ENCODE peak calls at places on chromosome 1, in six cellular contexts. F is HTR-8/SVneo; B is tibial nerve; W is activated CD4-positive, alpha-beta T cell treated with anti-CD3 and anti-CD28 coated beads, Interleukin-2, amount 50 U/mL, for 24 hours; T is AG10803; A is glutamatergic neuron. V is an unnamed sample.
A peak's percentile ranks its signal among the peaks of the same experiment; 100 is the strongest.

GRCh38 chr1:156858555-156858956 is 361 bp downstream of the INSRR start:
- DNase-seq in F (no peak), B (no peak), W (no peak), T (no peak), A (no peak), V (no peak)

GRCh38 chr1:206685256-206685748 is 597 bp downstream of the MAPKAPK2 start:
- DNase-seq in F (peak; percentile 54), B (no peak), W (no peak), T (no peak), A (peak; percentile 56), V (no peak)

GRCh38 chr1:199282910-199283309 is 644.1 kb downstream of the PTPRC start:
- DNase-seq in F (no peak), B (no peak), W (no peak), T (peak; percentile 20), A (no peak), V (no peak)

GRCh38 chr1:4626560-4627319 is 27.7 kb upstream of the AJAP1 start:
- DNase-seq in F (no peak), B (no peak), W (no peak), T (no peak), A (no peak), V (no peak)

GRCh38 chr1:150619576-150620509 is 9.6 kb downstream of the ENSA start:
- DNase-seq in F (peak; percentile 49), B (no peak), W (no peak), T (peak; percentile 71), A (no peak), V (no peak)

GRCh38 chr1:197666769-197667285 is 108.5 kb downstream of the DENND1B start:
- DNase-seq in F (no peak), B (no peak), W (no peak), T (no peak), A (no peak), V (no peak)

GRCh38 chr1:2544875-2545638 is 11.1 kb upstream of the TNFRSF14 start:
- DNase-seq in F (no peak), B (no peak), W (no peak), T (no peak), A (peak; percentile 52), V (no peak)

GRCh38 chr1:30374400-30375070 is 348.9 kb downstream of the MATN1 start:
- DNase-seq in F (no peak), B (no peak), W (no peak), T (no peak), A (no peak), V (no peak)

GRCh38 chr1:242871631-242872030 is 347.1 kb upstream of the PLD5 start:
- DNase-seq in F (no peak), B (no peak), W (no peak), T (no peak), A (no peak), V (no peak)

GRCh38 chr1:225627304-225627947 is 25.5 kb downstream of the ENAH start:
- DNase-seq in F (no peak), B (no peak), W (no peak), T (no peak), A (no peak), V (no peak)

GRCh38 chr1:63688302-63688701 is 85.5 kb upstream of the ROR1 start:
- DNase-seq in F (no peak), B (no peak), W (no peak), T (peak; percentile 82), A (no peak), V (no peak)

GRCh38 chr1:76949503-76949902 is 82.2 kb downstream of the ST6GALNAC5 start:
- DNase-seq in F (peak; percentile 8), B (no peak), W (no peak), T (peak; percentile 71), A (no peak), V (no peak)

GRCh38 chr1:204076891-204077290 is 4.0 kb downstream of the SOX13 start:
- DNase-seq in F (no peak), B (no peak), W (no peak), T (peak; percentile 60), A (no peak), V (no peak)

GRCh38 chr1:164673584-164674214 is 114.7 kb downstream of the PBX1 start:
- DNase-seq in F (peak; percentile 12), B (no peak), W (no peak), T (no peak), A (peak; percentile 54), V (no peak)

GRCh38 chr1:209355415-209355814 is 228.1 kb upstream of the CAMK1G start:
- DNase-seq in F (no peak), B (no peak), W (no peak), T (no peak), A (no peak), V (no peak)

GRCh38 chr1:32060914-32061313 is 11.8 kb upstream of the TMEM39B start:
- DNase-seq in F (no peak), B (no peak), W (no peak), T (no peak), A (no peak), V (no peak)

GRCh38 chr1:154567386-154568164 is at the start of gene CHRNB2:
- DNase-seq in F (peak; percentile 58), B (peak; percentile 39), W (peak; percentile 29), T (peak; percentile 18), A (peak; percentile 81), V (peak; percentile 87)

GRCh38 chr1:241081473-241081872 is 275.5 kb downstream of the RGS7 start:
- DNase-seq in F (peak; percentile 37), B (no peak), W (no peak), T (peak; percentile 3), A (no peak), V (no peak)

GRCh38 chr1:234862944-234863515 is 253.1 kb upstream of the IRF2BP2 start:
- DNase-seq in F (no peak), B (peak; percentile 59), W (no peak), T (peak; percentile 84), A (no peak), V (no peak)

GRCh38 chr1:38047603-38048146 is 1.1 kb upstream of the POU3F1 start:
- DNase-seq in F (no peak), B (no peak), W (no peak), T (peak; percentile 40), A (no peak), V (no peak)

GRCh38 chr1:170765712-170766330 is 101.9 kb downstream of the PRRX1 start:
- DNase-seq in F (no peak), B (no peak), W (no peak), T (peak; percentile 64), A (no peak), V (no peak)

V was measured in activated naive CD4-positive, alpha-beta T cell treated with anti-CD3 and anti-CD28 coated beads, Interleukin-2, amount 50 U/mL, for 72 hours.